ENCODE peak calls at places on chromosomes 11 and 22, in six cellular contexts. O is osteocyte, I is cardiac muscle cell, Q is AG09319, C is bronchial epithelial cell, N is stomach. K is an unnamed sample.

GRCh38 chr11:117876341-117877119 is at the start of gene FXYD6:
- DNase-seq in Q (no peak), N (no peak), I (peak; percentile 40), C (no peak), O (peak; percentile 77), K (no peak)

GRCh38 chr22:29343313-29343805 is 27.9 kb upstream of the RASL10A start:
- DNase-seq in N (peak; percentile 71), C (peak; percentile 76), O (no peak), I (peak; percentile 29), Q (no peak), K (no peak)

GRCh38 chr11:124801014-124801413 is 808 bp upstream of the MSANTD2 start:
- DNase-seq in N (no peak), Q (no peak), O (no peak), I (peak; percentile 62), C (peak; percentile 61), K (peak; percentile 15)

GRCh38 chr11:57332694-57333440 is 2.8 kb downstream of the SSRP1 start:
- DNase-seq in Q (no peak), O (no peak), N (no peak), I (no peak), C (no peak), K (no peak)

GRCh38 chr11:21560466-21560975 is 632.4 kb upstream of the ANO5 start:
- DNase-seq in O (no peak), N (no peak), Q (no peak), I (no peak), C (no peak), K (no peak)

GRCh38 chr22:45945621-45946020 is 31.3 kb downstream of the WNT7B start:
- DNase-seq in O (no peak), Q (no peak), I (no peak), C (no peak), N (no peak), K (no peak)

GRCh38 chr22:37032535-37033460 is 13.3 kb downstream of the MPST start:
- DNase-seq in O (no peak), Q (peak; percentile 52), I (peak; percentile 97), N (peak; percentile 85), C (peak; percentile 93), K (no peak)

GRCh38 chr11:113137735-113138529 is 176.5 kb upstream of the TTC12 start:
- DNase-seq in N (no peak), I (no peak), Q (no peak), O (no peak), C (no peak), K (no peak)

GRCh38 chr22:37204045-37204655 is 8.1 kb downstream of the SSTR3 start:
- DNase-seq in Q (no peak), O (no peak), C (no peak), I (no peak), N (no peak), K (no peak)

GRCh38 chr11:112995423-112996084 is 34.3 kb downstream of the NCAM1 start:
- DNase-seq in C (no peak), Q (no peak), I (no peak), O (no peak), N (no peak), K (no peak)

GRCh38 chr22:31611065-31611760 is 50.8 kb downstream of the PISD start:
- DNase-seq in I (peak; percentile 70), C (no peak), O (no peak), N (no peak), Q (no peak), K (no peak)

GRCh38 chr11:47408598-47409439 is 429 bp downstream of the SLC39A13 start:
- DNase-seq in Q (peak; percentile 31), C (peak; percentile 76), O (peak; percentile 89), I (peak; percentile 85), N (peak; percentile 51), K (no peak)

GRCh38 chr22:49102367-49102766 is 725.3 kb downstream of the BRD1 start:
- DNase-seq in Q (no peak), N (no peak), O (no peak), C (no peak), I (no peak), K (no peak)

GRCh38 chr22:41401781-41402648 is 20.3 kb downstream of the TEF start:
- DNase-seq in O (peak; percentile 91), Q (peak; percentile 94), N (peak; percentile 95), I (peak; percentile 77), C (peak; percentile 74), K (no peak)

GRCh38 chr11:106061249-106061794 is 15.8 kb downstream of the KBTBD3 start:
- DNase-seq in I (no peak), N (no peak), O (no peak), Q (no peak), C (no peak), K (no peak)

GRCh38 chr11:78474451-78474850 is 56.8 kb upstream of the GAB2 start:
- DNase-seq in C (peak; percentile 72), I (no peak), O (no peak), Q (no peak), N (no peak), K (no peak)

GRCh38 chr11:120306519-120307242 is 18.4 kb upstream of the TLCD5 start:
- DNase-seq in Q (peak; percentile 74), I (peak; percentile 85), C (peak; percentile 95), N (peak; percentile 69), O (no peak), K (no peak)

GRCh38 chr11:91624021-91624420 is 600.6 kb upstream of the FAT3 start:
- DNase-seq in C (no peak), Q (no peak), O (no peak), I (no peak), N (no peak), K (no peak)

GRCh38 chr11:68146010-68146540 is 24.9 kb upstream of the CHKA start:
- DNase-seq in C (peak; percentile 13), O (no peak), Q (no peak), I (no peak), N (peak; percentile 99), K (no peak)

GRCh38 chr22:49662681-49663080 is 165.0 kb downstream of the BRD1 start:
- DNase-seq in N (no peak), Q (no peak), O (no peak), C (no peak), I (no peak), K (no peak)

GRCh38 chr11:132704796-132705375 is 827.4 kb downstream of the OPCML start:
- DNase-seq in N (peak; percentile 32), I (no peak), O (no peak), C (no peak), Q (no peak), K (no peak)

GRCh38 chr11:44036811-44037657 is 10.7 kb upstream of the ACCSL start:
- DNase-seq in I (peak; percentile 93), C (peak; percentile 55), O (peak; percentile 89), N (peak; percentile 66), Q (peak; percentile 62), K (peak; percentile 59)

GRCh38 chr11:69965821-69966582 is 112.1 kb upstream of the ANO1 start:
- DNase-seq in N (no peak), Q (no peak), C (no peak), I (no peak), O (no peak), K (no peak)

GRCh38 chr11:9755561-9755960 is 91.7 kb downstream of the SWAP70 start:
- DNase-seq in C (no peak), Q (no peak), N (no peak), I (peak; percentile 91), O (no peak), K (no peak)

GRCh38 chr22:26681395-26681821 is 24.0 kb downstream of the MIAT start:
- DNase-seq in I (peak; percentile 96), Q (no peak), C (no peak), N (no peak), O (peak; percentile 84), K (no peak)

GRCh38 chr22:49005557-49005956 is 822.1 kb downstream of the BRD1 start:
- DNase-seq in C (no peak), Q (no peak), O (peak; percentile 53), I (no peak), N (no peak), K (no peak)

GRCh38 chr22:37501176-37501609 is 15.0 kb upstream of the MFNG start:
- DNase-seq in C (no peak), Q (no peak), I (peak; percentile 38), N (no peak), O (no peak), K (no peak)

GRCh38 chr11:8907116-8907515 is 3.9 kb upstream of the AKIP1 start:
- DNase-seq in O (no peak), I (no peak), Q (no peak), C (no peak), N (no peak), K (no peak)

GRCh38 chr22:50184541-50185383 is 951 bp upstream of the TRABD start:
- DNase-seq in I (no peak), C (no peak), Q (no peak), O (no peak), N (no peak), K (no peak)

GRCh38 chr11:101945418-101945817 is 29.1 kb upstream of the ANGPTL5 start:
- DNase-seq in Q (no peak), I (no peak), O (no peak), C (no peak), N (no peak), K (no peak)
- TF ChIP-seq CTCF in Q (no peak), I (no peak), O (no peak), C (no peak), N (no peak), K (no peak)

GRCh38 chr22:20115691-20116375 is at the start of gene RANBP1:
- DNase-seq in I (no peak), O (no peak), Q (no peak), C (no peak), N (no peak), K (no peak)

GRCh38 chr22:20116376-20116950 is 559 bp downstream of the RANBP1 start:
- DNase-seq in C (no peak), I (no peak), N (no peak), O (no peak), Q (no peak), K (peak; percentile 62)

GRCh38 chr22:20118572-20119020 is 1.6 kb upstream of the TRMT2A start:
- DNase-seq in C (no peak), O (no peak), I (no peak), Q (no peak), N (no peak), K (no peak)

GRCh38 chr22:20117656-20118571 is 888 bp upstream of the TRMT2A start:
- DNase-seq in N (no peak), C (peak; percentile 11), I (peak; percentile 30), Q (no peak), O (no peak), K (peak; percentile 77)

GRCh38 chr22:20116951-20117645 is at the start of gene TRMT2A:
- DNase-seq in N (peak; percentile 99), O (peak; percentile 99), Q (peak; percentile 96), I (peak; percentile 99), C (peak; percentile 87), K (peak; percentile 100)
- TF ChIP-seq CTCF in N (no peak), O (no peak), Q (no peak), I (peak; percentile 13), C (peak; percentile 21), K (peak; percentile 33)

GRCh38 chr11:130068986-130069683 is 559 bp upstream of the APLP2 start:
- DNase-seq in O (no peak), N (peak; percentile 47), C (peak; percentile 73), I (peak; percentile 95), Q (peak; percentile 84), K (no peak)
- TF ChIP-seq CTCF in O (peak; percentile 22), N (no peak), C (peak; percentile 3), I (no peak), Q (no peak), K (no peak)

DNA sequence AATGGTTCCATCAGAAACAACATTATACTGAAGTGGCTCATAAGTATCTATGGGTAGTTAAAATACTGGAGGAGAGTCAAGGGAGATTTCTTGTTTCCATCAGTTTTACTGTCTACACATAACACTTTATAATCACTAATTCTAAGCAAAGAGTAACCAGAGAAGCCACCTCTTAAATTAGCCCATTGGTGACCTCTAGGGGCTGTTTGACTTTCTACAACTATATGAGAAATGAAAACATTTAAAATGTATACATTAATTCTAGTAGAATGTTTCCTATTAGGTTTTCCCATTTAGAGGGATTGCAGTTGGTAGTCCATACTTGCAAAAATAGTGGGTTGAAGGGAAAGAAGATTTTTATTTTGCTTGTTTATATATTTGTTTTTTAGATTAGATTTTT is 504.3 kb downstream of the FAM181B start:
- DNase-seq in O (no peak), I (peak; percentile 15), N (no peak), C (peak; percentile 20), Q (no peak), K (peak; percentile 10)
- TF ChIP-seq CTCF in O (peak; percentile 64), I (peak; percentile 14), N (no peak), C (peak; percentile 23), Q (no peak), K (no peak)

K was measured in GM20000.